ENCODE peak calls at places on chromosomes 11 and 22, in five cellular contexts. H is PC-9, X is ovary, P is GM23338, J is OCI-LY7. Y is an unnamed sample.

GRCh38 chr11:73693877-73694525 is 47.6 kb downstream of the PLEKHB1 start:
- DNase-seq in H (no peak), X (no peak), P (no peak), J (no peak), Y (no peak)

GRCh38 chr11:131888230-131888826 is 517.9 kb downstream of the NTM start:
- DNase-seq in H (peak; percentile 49), X (no peak), P (no peak), J (no peak), Y (no peak)

GRCh38 chr11:78651136-78651775 is 76.6 kb upstream of the NARS2 start:
- DNase-seq in H (no peak), X (no peak), P (peak; percentile 17), J (no peak), Y (no peak)

GRCh38 chr11:125165111-125165663 is 636 bp downstream of the PKNOX2 start:
- DNase-seq in H (no peak), X (peak; percentile 59), P (peak; percentile 54), J (no peak), Y (no peak)

GRCh38 chr11:2769409-2769778 is 69.6 kb upstream of the KCNQ1OT1 start:
- DNase-seq in H (no peak), X (no peak), P (no peak), J (no peak), Y (peak; percentile 4)

GRCh38 chr22:27252282-27253049 is 549.1 kb downstream of the MN1 start:
- DNase-seq in H (peak; percentile 75), X (no peak), P (no peak), J (no peak), Y (no peak)

GRCh38 chr22:27644566-27644965 is 157.0 kb downstream of the MN1 start:
- DNase-seq in H (no peak), X (no peak), P (no peak), J (no peak), Y (no peak)

GRCh38 chr11:26079966-26080365 is 252.0 kb upstream of the ANO3 start:
- DNase-seq in H (no peak), X (no peak), P (no peak), J (no peak), Y (no peak)

GRCh38 chr11:95058622-95059021 is 8.1 kb upstream of the SRSF8 start:
- DNase-seq in H (no peak), X (no peak), P (no peak), J (no peak), Y (no peak)

GRCh38 chr22:22786301-22787115 is 101.1 kb upstream of the IGLL5 start:
- DNase-seq in H (no peak), X (no peak), P (no peak), J (no peak), Y (no peak)

GRCh38 chr11:74446445-74446844 is 20.9 kb downstream of the KCNE3 start:
- DNase-seq in H (no peak), X (no peak), P (no peak), J (no peak), Y (no peak)

GRCh38 chr11:31825453-31826391 is 14.6 kb upstream of the PAX6 start:
- DNase-seq in H (no peak), X (no peak), P (peak; percentile 60), J (no peak), Y (no peak)

GRCh38 chr11:37411289-37411688 is 813.3 kb upstream of the RAG2 start:
- DNase-seq in H (no peak), X (no peak), P (no peak), J (no peak), Y (no peak)

GRCh38 chr11:123478352-123478986 is 48.4 kb downstream of the GRAMD1B start:
- DNase-seq in H (peak; percentile 65), X (peak; percentile 53), P (peak; percentile 92), J (peak; percentile 67), Y (peak; percentile 79)

GRCh38 chr11:95245038-95245437 is 14.0 kb upstream of the SESN3 start:
- DNase-seq in H (no peak), X (no peak), P (peak; percentile 30), J (no peak), Y (no peak)

GRCh38 chr11:128956401-128957203 is 13.9 kb upstream of the TP53AIP1 start:
- DNase-seq in H (peak; percentile 69), X (no peak), P (peak; percentile 91), J (peak; percentile 65), Y (peak; percentile 55)

GRCh38 chr22:24178502-24179440 is 2.5 kb upstream of the SUSD2 start:
- DNase-seq in H (no peak), X (peak; percentile 20), P (peak; percentile 76), J (peak; percentile 55), Y (peak; percentile 47)

GRCh38 chr11:1493650-1494244 is 7.2 kb upstream of the MOB2 start:
- DNase-seq in H (no peak), X (no peak), P (no peak), J (no peak), Y (no peak)

GRCh38 chr11:6127881-6128280 is 20.4 kb downstream of the OR56B4 start:
- DNase-seq in H (peak; percentile 35), X (no peak), P (no peak), J (no peak), Y (no peak)

GRCh38 chr11:33582636-33583325 is 117.8 kb downstream of the C11orf91 start:
- DNase-seq in H (no peak), X (no peak), P (no peak), J (no peak), Y (no peak)

GRCh38 chr11:96322775-96323642 is 20.0 kb downstream of the MAML2 start:
- DNase-seq in H (no peak), X (no peak), P (no peak), J (no peak), Y (no peak)

GRCh38 chr11:34987617-34988016 is 71.2 kb downstream of the PDHX start:
- DNase-seq in H (no peak), X (no peak), P (no peak), J (no peak), Y (no peak)

GRCh38 chr11:126160345-126161145 is 50.9 kb downstream of the RPUSD4 start:
- DNase-seq in H (no peak), X (no peak), P (no peak), J (no peak), Y (peak; percentile 58)

GRCh38 chr22:48396785-48397530 is 1430.7 kb downstream of the BRD1 start:
- DNase-seq in H (no peak), X (no peak), P (peak; percentile 6), J (no peak), Y (no peak)

GRCh38 chr11:2474059-2474901 is 29.5 kb downstream of the KCNQ1 start:
- DNase-seq in H (no peak), X (no peak), P (no peak), J (no peak), Y (no peak)

DNA sequence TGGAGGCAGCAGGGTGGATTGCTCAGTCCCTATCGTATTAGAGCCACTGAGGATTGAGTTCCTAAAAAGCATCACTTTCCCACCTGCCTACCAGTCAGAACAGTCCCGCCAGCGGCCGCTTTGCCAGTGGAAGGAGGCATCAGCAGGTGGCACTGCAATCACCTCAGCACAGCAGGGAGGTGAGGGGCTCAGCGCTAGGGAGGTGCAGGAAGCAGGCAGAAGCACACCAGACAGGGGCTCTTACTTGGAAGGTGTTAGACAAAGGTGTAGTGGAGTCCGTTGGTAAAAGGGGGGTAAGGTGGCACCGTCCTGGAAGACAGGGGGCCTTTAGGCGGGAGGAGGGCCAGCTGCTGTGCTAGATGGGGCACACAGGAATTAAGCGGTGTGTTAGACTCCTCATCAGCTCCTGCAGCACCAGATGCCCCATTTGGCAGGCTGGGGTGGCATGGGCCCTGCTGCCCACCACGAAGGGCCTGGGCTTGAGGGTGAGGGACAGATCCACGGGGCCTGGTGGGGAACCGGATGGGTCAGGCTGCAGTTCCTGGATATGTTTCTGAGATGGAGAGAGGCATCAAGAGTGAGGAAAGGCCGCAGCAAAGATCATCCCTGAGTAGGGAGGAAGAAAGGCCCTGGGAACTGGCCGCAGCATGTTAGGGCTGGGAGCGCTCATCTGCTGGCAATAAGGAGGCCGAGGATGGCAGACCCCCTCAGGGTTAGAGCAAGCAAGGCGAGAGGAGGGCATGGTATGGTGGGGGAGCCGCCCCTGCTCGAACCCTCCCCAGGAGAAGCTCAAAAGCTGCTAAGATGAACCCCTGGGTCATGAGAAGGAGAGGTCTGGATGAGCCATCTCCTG is 42.5 kb downstream of the C11orf58 start:
- DNase-seq in H (no peak), X (no peak), P (no peak), J (no peak), Y (no peak)
- TF ChIP-seq CTCF in H (no peak), X (no peak), P (no peak), J (no peak), Y (no peak)

DNA sequence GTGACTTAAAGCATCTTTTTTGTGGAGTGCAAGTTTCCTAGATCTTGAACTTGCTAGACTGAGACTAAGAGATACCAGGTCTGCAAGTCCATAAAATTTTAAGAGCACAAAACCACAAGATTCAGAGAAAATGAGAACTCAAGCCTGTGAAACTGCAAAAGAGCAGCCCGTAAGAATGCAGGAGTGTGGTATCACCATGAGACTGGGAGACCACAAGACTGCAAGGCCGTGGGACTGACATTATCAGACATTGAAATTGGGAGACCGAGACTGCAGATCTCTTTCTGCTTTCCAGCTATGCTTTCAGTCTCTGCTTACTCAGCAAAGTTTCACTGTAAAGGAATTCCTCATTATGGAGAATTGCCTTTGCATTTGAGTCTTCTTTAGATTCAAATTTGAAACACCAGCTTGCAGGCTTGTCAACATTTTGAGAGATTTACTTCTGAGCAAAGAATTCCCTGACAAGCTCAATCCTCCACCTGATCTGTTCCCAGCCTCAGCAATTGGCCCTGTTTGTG is 621.2 kb downstream of the KCNA4 start:
- DNase-seq in H (no peak), X (no peak), P (peak; percentile 2), J (no peak), Y (no peak)
- H3K4me3 ChIP-seq in H (no peak overlapping the region), X (no peak overlapping the region), P (no peak overlapping the region), J (no peak overlapping the region), Y (no peak overlapping the region)

DNA sequence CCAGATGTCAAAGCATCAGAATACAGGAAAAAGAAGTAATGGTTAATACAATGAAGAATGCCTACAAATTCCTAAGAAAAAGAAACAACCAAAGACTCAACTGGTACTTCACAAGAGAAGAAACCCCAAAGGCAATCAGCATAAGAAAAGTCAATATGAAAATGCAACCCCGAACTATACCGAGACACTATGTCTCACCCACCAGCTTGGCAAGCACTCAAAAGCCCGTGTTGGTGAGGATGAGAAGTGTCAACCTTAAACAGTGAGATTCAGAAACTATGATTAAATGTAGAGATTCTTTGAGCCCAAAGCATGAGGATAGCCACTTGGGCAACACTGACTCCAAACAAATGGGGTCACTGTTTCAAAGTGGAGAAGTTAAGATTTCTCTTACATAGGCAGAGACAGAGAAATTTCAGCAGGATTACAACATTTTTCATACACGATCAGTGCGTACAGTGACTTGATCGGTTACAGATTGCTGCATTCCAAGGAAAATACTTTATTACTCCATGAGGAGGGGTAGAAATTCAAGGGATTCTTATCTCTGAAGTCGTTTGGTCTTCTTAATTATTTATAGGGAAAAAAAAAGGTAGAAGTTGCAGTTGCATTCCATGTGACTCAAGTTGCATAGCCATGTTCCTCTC is 10.9 kb upstream of the SMIM38 start:
- DNase-seq in H (no peak), X (no peak), P (no peak), J (no peak), Y (no peak)
- TF ChIP-seq CTCF in H (no peak), X (no peak), P (no peak), J (no peak), Y (no peak)

GRCh38 chr11:72221386-72221785 is 3.2 kb upstream of the INPPL1 start:
- DNase-seq in H (no peak), X (no peak), P (no peak), J (peak; percentile 65), Y (no peak)
- H3K4me3 ChIP-seq in H (no peak overlapping the region), X (no peak overlapping the region), P (no peak overlapping the region), J (peak overlapping the region; percentile 77), Y (no peak overlapping the region)

DNA sequence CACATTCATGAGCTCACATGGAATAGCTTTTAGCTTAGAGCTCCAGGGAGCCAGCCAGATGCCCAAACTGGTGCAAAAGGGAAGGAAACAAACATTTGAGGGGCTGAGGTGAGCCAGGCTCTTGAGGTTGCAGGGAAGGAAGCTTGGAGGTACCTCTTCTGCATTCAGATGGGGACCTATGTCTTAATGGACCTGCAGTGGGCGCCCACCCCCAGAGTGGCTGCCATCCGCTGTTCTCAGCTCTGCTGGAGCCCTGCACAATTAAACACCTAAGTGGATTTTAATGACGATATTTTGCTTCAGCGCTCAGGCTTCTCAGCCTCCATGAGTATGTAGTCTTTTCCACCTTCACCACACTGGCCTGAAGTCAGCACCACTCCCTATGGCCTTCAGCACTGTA is 100.8 kb downstream of the LDLRAD3 start:
- DNase-seq in H (no peak), X (no peak), P (no peak), J (no peak), Y (no peak)
- TF ChIP-seq CTCF in H (no peak), X (no peak), P (peak; percentile 16), J (no peak), Y (no peak)